ENCODE peak calls at places on chromosomes 6 and 20, in five cellular contexts. P is heart right ventricle, R is coronary artery, N is amygdala, W is neuronal stem cell. M is an unnamed sample.

GRCh38 chr6:44967481-44967880 is 360.6 kb upstream of the RUNX2 start:
- DNase-seq in R (no peak), P (peak; percentile 9), W (no peak), N (no peak), M (no peak)

GRCh38 chr6:159100789-159101182 is 56.0 kb upstream of the TAGAP start:
- DNase-seq in R (peak; percentile 35), P (no peak), N (no peak), W (no peak), M (no peak)

GRCh38 chr6:52522151-52522626 is 54.7 kb downstream of the TRAM2 start:
- DNase-seq in P (peak; percentile 24), R (peak; percentile 81), N (no peak), W (no peak), M (no peak)

GRCh38 chr6:12138377-12138776 is 126.3 kb downstream of the HIVEP1 start:
- DNase-seq in N (no peak), P (no peak), W (no peak), R (no peak), M (no peak)

GRCh38 chr20:24751551-24751950 is 197.5 kb upstream of the CST7 start:
- DNase-seq in P (no peak), R (peak; percentile 24), N (no peak), W (no peak), M (no peak)

GRCh38 chr6:3769610-3770009 is 18.1 kb upstream of the PXDC1 start:
- DNase-seq in P (no peak), N (no peak), R (no peak), W (no peak), M (no peak)

GRCh38 chr6:121897337-121897760 is 461.9 kb downstream of the GJA1 start:
- DNase-seq in N (no peak), W (peak; percentile 74), P (no peak), R (no peak), M (no peak)

GRCh38 chr6:129539032-129539431 is 170.9 kb downstream of the ARHGAP18 start:
- DNase-seq in N (no peak), P (no peak), W (no peak), R (no peak), M (no peak)

GRCh38 chr6:135158397-135158796 is 22.7 kb upstream of the MYB start:
- DNase-seq in R (no peak), P (no peak), W (no peak), N (no peak), M (no peak)

GRCh38 chr6:42045538-42046460 is 4.5 kb upstream of the TAF8 start:
- DNase-seq in R (peak; percentile 97), P (peak; percentile 90), N (peak; percentile 70), W (no peak), M (peak; percentile 91)

GRCh38 chr6:131379951-131380350 is 193.1 kb upstream of the ARG1 start:
- DNase-seq in N (no peak), P (no peak), W (no peak), R (no peak), M (no peak)

GRCh38 chr20:52168116-52168515 is 23.5 kb downstream of the ZFP64 start:
- DNase-seq in P (no peak), R (no peak), N (no peak), W (no peak), M (no peak)

GRCh38 chr20:1417273-1417672 is 24.4 kb upstream of the FKBP1A start:
- DNase-seq in N (no peak), P (no peak), W (no peak), R (no peak), M (no peak)

GRCh38 chr6:33837971-33838665 is 34.3 kb upstream of the MLN start:
- DNase-seq in R (no peak), W (no peak), P (no peak), N (no peak), M (no peak)

GRCh38 chr20:5920581-5920980 is 29.8 kb downstream of the TRMT6 start:
- DNase-seq in N (no peak), W (no peak), P (no peak), R (no peak), M (no peak)

GRCh38 chr6:20706293-20707165 is 172.3 kb downstream of the CDKAL1 start:
- DNase-seq in W (no peak), P (no peak), R (no peak), N (no peak), M (no peak)

GRCh38 chr6:14743465-14744211 is 502.2 kb upstream of the JARID2 start:
- DNase-seq in R (no peak), W (no peak), N (no peak), P (no peak), M (peak; percentile 75)

GRCh38 chr6:94270040-94270689 is 850.8 kb upstream of the EPHA7 start:
- DNase-seq in P (no peak), R (no peak), N (peak; percentile 6), W (no peak), M (peak; percentile 19)

GRCh38 chr20:49792006-49792405 is 20.6 kb upstream of the SLC9A8 start:
- DNase-seq in W (no peak), R (no peak), P (no peak), N (no peak), M (no peak)

GRCh38 chr6:26607434-26608230 is 10.9 kb downstream of the ABT1 start:
- DNase-seq in R (no peak), W (peak; percentile 37), P (peak; percentile 28), N (no peak), M (no peak)

GRCh38 chr6:14875678-14876063 is 370.2 kb upstream of the JARID2 start:
- DNase-seq in P (no peak), W (no peak), N (no peak), R (no peak), M (no peak)

GRCh38 chr6:143158113-143158581 is 97.5 kb downstream of the AIG1 start:
- DNase-seq in W (no peak), N (no peak), R (no peak), P (no peak), M (no peak)

GRCh38 chr6:16518265-16518664 is 243.0 kb downstream of the ATXN1 start:
- DNase-seq in R (no peak), N (no peak), W (no peak), P (no peak), M (no peak)

GRCh38 chr6:137646506-137646905 is 152.3 kb upstream of the OLIG3 start:
- DNase-seq in N (no peak), W (no peak), P (no peak), R (no peak), M (no peak)

GRCh38 chr6:15073344-15073789 is 172.5 kb upstream of the JARID2 start:
- DNase-seq in R (no peak), N (no peak), W (no peak), P (no peak), M (no peak)

GRCh38 chr6:9412951-9413559 is 977.7 kb upstream of the SLC35B3 start:
- DNase-seq in N (no peak), W (no peak), P (peak; percentile 7), R (no peak), M (no peak)

GRCh38 chr6:107690864-107691661 is 133.1 kb downstream of the SCML4 start:
- DNase-seq in N (no peak), P (peak; percentile 33), W (no peak), R (no peak), M (no peak)

GRCh38 chr6:7976485-7977010 is 66.0 kb upstream of the TXNDC5 start:
- DNase-seq in P (no peak), W (no peak), N (no peak), R (no peak), M (no peak)

GRCh38 chr20:38985603-38986170 is 23.5 kb downstream of the DHX35 start:
- DNase-seq in N (no peak), R (no peak), W (no peak), P (no peak), M (no peak)

GRCh38 chr20:32518593-32519366 is 66.4 kb downstream of the NOL4L start:
- DNase-seq in W (no peak), R (no peak), N (no peak), P (no peak), M (no peak)

GRCh38 chr6:110853754-110854477 is 20.7 kb upstream of the AMD1 start:
- DNase-seq in N (no peak), P (no peak), R (no peak), W (no peak), M (no peak)

GRCh38 chr20:51354769-51355319 is 187.7 kb downstream of the NFATC2 start:
- DNase-seq in P (no peak), N (no peak), R (no peak), W (no peak), M (no peak)

GRCh38 chr6:114364295-114364694 is 21.5 kb upstream of the HS3ST5 start:
- DNase-seq in N (no peak), W (no peak), R (no peak), P (no peak), M (no peak)

GRCh38 chr6:30985490-30985889 is 2.0 kb downstream of the MUC21 start:
- DNase-seq in W (no peak), N (no peak), P (no peak), R (no peak), M (no peak)

GRCh38 chr6:128882991-128883571 is at the start of gene LAMA2:
- DNase-seq in P (peak; percentile 90), W (peak; percentile 56), N (peak; percentile 50), R (peak; percentile 94), M (peak; percentile 82)

GRCh38 chr6:158818580-158819212 is 472 bp downstream of the EZR start:
- DNase-seq in R (peak; percentile 83), W (peak; percentile 56), P (peak; percentile 56), N (peak; percentile 54), M (peak; percentile 74)

GRCh38 chr20:362271-363254 is 15.7 kb downstream of the NRSN2 start:
- DNase-seq in W (no peak), P (peak; percentile 86), N (peak; percentile 63), R (no peak), M (peak; percentile 90)